ENCODE peak calls at places on chromosome 10, in ten cellular contexts. J is lower lobe of right lung; F is kidney epithelial cell; D is left lung; H is H9; K is esophagus muscularis mucosa; B is CD8-positive, alpha-beta T cell; V is choroid plexus epithelial cell; C is GM12865; G is tibial artery. W is an unnamed sample.

GRCh38 chr10:20998036-20998435 is 100.9 kb upstream of the NEBL start:
- DNase-seq in V (no peak), C (no peak), J (no peak), F (no peak), K (no peak), D (no peak), G (no peak), B (no peak), H (no peak), W (no peak)

GRCh38 chr10:95787447-95787846 is 31.5 kb downstream of the ENTPD1 start:
- DNase-seq in C (peak; percentile 44), V (no peak), G (no peak), D (no peak), J (no peak), F (no peak), K (no peak), B (no peak), H (no peak), W (no peak)

GRCh38 chr10:124677871-124678565 is 66.2 kb downstream of the FAM53B start:
- DNase-seq in H (no peak), G (no peak), C (no peak), B (no peak), J (peak; percentile 55), V (no peak), F (no peak), K (no peak), D (no peak), W (no peak)

GRCh38 chr10:3948843-3949242 is 163.8 kb upstream of the KLF6 start:
- DNase-seq in J (no peak), F (no peak), B (peak; percentile 55), D (no peak), H (no peak), C (no peak), G (peak; percentile 40), V (peak; percentile 88), K (no peak), W (no peak)

GRCh38 chr10:103278862-103279298 is 1.9 kb downstream of the INA start:
- DNase-seq in J (peak; percentile 56), B (no peak), V (peak; percentile 60), F (no peak), D (peak; percentile 40), H (peak; percentile 60), G (peak; percentile 29), K (no peak), C (peak; percentile 45), W (peak; percentile 73)

GRCh38 chr10:99945286-99945685 is 64.5 kb downstream of the DNMBP start:
- DNase-seq in C (no peak), K (no peak), V (peak; percentile 90), F (no peak), D (no peak), H (no peak), J (no peak), B (no peak), G (peak; percentile 47), W (no peak)

GRCh38 chr10:69317175-69318086 is 39.1 kb downstream of the HK1 start:
- DNase-seq in B (no peak), K (no peak), F (no peak), H (peak; percentile 62), V (no peak), G (no peak), J (no peak), C (peak; percentile 87), D (no peak), W (peak; percentile 84)

GRCh38 chr10:23525406-23525805 is 86.5 kb downstream of the OTUD1 start:
- DNase-seq in H (no peak), G (no peak), V (peak; percentile 32), K (no peak), F (no peak), C (peak; percentile 38), J (no peak), D (no peak), B (no peak), W (peak; percentile 8)

GRCh38 chr10:130044067-130045061 is 66.3 kb downstream of the C10orf143 start:
- DNase-seq in H (no peak), D (no peak), G (no peak), J (no peak), V (no peak), F (no peak), B (no peak), K (no peak), C (no peak), W (no peak)

GRCh38 chr10:130046591-130046990 is 64.0 kb downstream of the C10orf143 start:
- DNase-seq in H (no peak), V (no peak), F (no peak), K (no peak), J (no peak), C (no peak), B (no peak), G (no peak), D (no peak), W (no peak)

GRCh38 chr10:130043491-130043890 is 67.1 kb downstream of the C10orf143 start:
- DNase-seq in F (no peak), K (no peak), B (no peak), D (no peak), J (no peak), H (no peak), C (no peak), V (no peak), G (no peak), W (no peak)

GRCh38 chr10:130045801-130046321 is 64.8 kb downstream of the C10orf143 start:
- DNase-seq in F (no peak), C (no peak), J (no peak), D (no peak), K (no peak), B (no peak), V (no peak), G (no peak), H (no peak), W (no peak)

GRCh38 chr10:130045091-130045652 is 65.5 kb downstream of the C10orf143 start:
- DNase-seq in V (no peak), K (no peak), J (no peak), D (peak; percentile 13), G (no peak), F (no peak), H (peak; percentile 86), B (no peak), C (no peak), W (no peak)
- TF ChIP-seq CTCF in V (no peak), K (no peak), J (no peak), D (no peak), G (no peak), F (no peak), H (peak; percentile 87), B (no peak), C (no peak), W (no peak)

DNA sequence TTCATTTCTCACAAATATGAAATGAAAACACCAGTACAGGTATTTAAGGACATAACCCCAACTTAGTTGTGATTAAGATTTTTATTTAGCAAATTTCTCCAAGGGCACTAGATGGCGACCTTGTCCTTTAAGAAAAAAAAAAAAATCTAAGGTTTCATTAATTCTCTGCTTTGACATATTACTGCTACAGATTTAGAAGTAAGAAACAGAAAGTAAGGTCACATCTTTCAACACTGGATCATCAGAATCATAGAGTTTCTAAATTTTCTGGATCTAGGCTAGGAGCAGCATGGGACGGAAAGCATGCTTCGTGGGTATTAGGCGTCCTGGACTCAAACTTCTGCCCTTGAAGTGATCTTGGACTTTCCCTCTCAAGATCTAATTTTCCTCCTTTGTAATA is 85.5 kb upstream of the PRKG1 start:
- DNase-seq in D (no peak), J (no peak), C (peak; percentile 9), V (peak; percentile 65), G (no peak), B (no peak), K (no peak), H (no peak), F (no peak), W (peak; percentile 33)
- TF ChIP-seq CTCF in D (no peak), J (peak; percentile 44), C (peak; percentile 13), V (peak; percentile 48), G (peak; percentile 53), B (no peak), K (peak; percentile 51), H (peak; percentile 71), F (peak; percentile 43), W (no peak)

DNA sequence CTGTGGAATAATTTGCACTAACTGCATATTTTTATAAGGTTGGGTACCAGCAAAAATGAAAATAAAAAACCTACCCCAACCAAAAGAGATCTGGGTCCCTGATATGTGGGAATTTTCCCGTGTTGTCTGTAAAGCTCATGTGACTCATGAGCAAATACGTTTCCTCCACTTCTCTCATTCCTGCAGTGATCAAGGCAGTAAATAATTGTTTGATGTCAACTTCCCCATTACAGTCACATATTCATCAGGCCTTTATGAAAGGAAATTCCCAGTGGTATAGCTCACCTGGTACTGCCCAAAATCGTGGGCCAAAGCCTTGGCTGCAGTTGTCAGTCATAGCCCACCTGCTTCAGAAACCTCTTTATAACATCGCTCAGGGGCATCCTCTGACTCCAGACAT is 166.0 kb upstream of the ANK3 start:
- DNase-seq in B (no peak), K (no peak), H (no peak), V (no peak), F (no peak), C (no peak), J (no peak), D (no peak), G (no peak), W (no peak)
- TF ChIP-seq CTCF in B (no peak), K (no peak), H (no peak), V (no peak), F (no peak), C (no peak), J (no peak), D (no peak), G (no peak), W (no peak)

GRCh38 chr10:74424565-74424964 is 273.5 kb downstream of the ADK start:
- DNase-seq in V (no peak), J (no peak), H (no peak), F (no peak), B (no peak), K (no peak), C (no peak), G (no peak), D (no peak), W (no peak)

GRCh38 chr10:74415440-74415839 is 264.4 kb downstream of the ADK start:
- DNase-seq in J (no peak), G (no peak), C (no peak), D (no peak), F (no peak), B (no peak), V (no peak), K (no peak), H (no peak), W (no peak)

GRCh38 chr10:74418285-74418872 is 267.4 kb downstream of the ADK start:
- DNase-seq in B (no peak), H (no peak), D (no peak), J (no peak), C (no peak), K (no peak), G (no peak), V (peak; percentile 29), F (peak; percentile 2), W (no peak)

GRCh38 chr10:74417397-74417796 is 266.4 kb downstream of the ADK start:
- DNase-seq in D (no peak), K (no peak), B (no peak), J (no peak), V (no peak), F (no peak), H (no peak), G (no peak), C (no peak), W (no peak)

DNA sequence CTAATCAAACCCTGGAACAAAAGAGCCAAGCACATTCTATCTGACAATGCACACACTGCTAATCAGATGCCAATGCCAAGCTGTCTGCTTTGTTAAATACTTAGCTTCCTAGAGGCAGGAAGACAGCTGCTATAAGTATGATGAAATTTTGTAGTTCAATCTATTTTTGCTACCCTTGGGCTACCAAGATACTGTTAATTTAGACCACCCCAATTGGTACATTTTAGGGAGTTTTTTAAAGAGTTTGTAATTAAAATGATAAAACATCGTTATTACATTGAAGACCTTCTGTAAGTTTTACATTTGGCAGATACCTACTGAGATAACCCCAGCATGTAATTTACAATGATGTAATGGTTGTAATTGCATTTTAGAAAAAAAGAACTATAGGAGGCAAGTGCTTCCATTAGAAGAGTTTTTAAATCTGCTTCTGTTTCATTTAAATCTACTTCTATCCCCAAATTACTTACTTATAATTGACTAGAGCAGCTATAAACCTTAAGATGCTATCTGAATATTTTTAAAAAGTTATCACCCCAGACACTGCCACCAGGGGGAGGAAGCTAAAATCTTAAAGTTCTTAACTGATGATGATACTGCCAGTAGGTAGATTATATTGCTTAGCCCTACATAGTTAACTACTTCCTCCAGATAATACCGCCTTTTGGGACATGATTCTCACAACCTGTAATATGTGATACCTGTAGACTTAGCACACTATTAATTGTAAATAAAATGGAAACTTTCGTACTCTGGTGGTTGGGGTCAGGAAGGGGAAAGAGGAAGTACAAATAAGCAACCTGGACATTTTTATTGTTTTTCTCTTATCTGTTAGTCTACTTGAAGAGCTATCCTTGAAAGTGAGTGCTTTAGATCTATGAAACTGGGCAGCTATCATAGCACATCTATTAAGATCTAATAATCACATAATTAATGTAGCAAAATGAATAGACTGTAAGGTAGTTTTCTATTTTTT is 268.8 kb downstream of the ADK start:
- DNase-seq in G (no peak), C (peak; percentile 45), H (no peak), J (no peak), B (peak; percentile 4), V (peak; percentile 53), D (no peak), K (no peak), F (no peak), W (peak; percentile 14)
- TF ChIP-seq CTCF in G (peak; percentile 25), C (peak; percentile 25), H (peak; percentile 74), J (peak; percentile 38), B (peak; percentile 55), V (peak; percentile 61), D (peak; percentile 24), K (peak; percentile 50), F (peak; percentile 37), W (peak; percentile 5)

W was measured in GM20000.